ENCODE peak calls at places on chromosomes 13 and 19, in six cellular contexts. T, A, Y, D, R and M are unnamed samples.
A peak's percentile ranks its signal among the peaks of the same experiment; 100 is the strongest.

GRCh38 chr13:27745301-27745700 is 47.0 kb upstream of the GSX1 start:
- DNase-seq in T (no peak), D (no peak), R (no peak), A (no peak), Y (no peak), M (no peak)

GRCh38 chr13:104006625-104007061 is 940.4 kb upstream of the SLC10A2 start:
- DNase-seq in T (peak; percentile 28), Y (no peak), A (no peak), R (no peak), D (peak; percentile 90), M (no peak)

GRCh38 chr13:114268344-114269280 is 12.8 kb upstream of the UPF3A start:
- DNase-seq in Y (no peak), A (no peak), R (no peak), D (peak; percentile 69), T (no peak), M (no peak)

GRCh38 chr19:46076951-46077814 is 36.4 kb upstream of the IGFL4 start:
- DNase-seq in A (peak; percentile 73), Y (no peak), D (peak; percentile 75), R (peak; percentile 66), T (peak; percentile 88), M (no peak)

GRCh38 chr19:5380215-5380919 is 39.8 kb upstream of the PTPRS start:
- DNase-seq in D (no peak), Y (no peak), A (no peak), T (no peak), R (no peak), M (no peak)

GRCh38 chr13:113740661-113741060 is 18.4 kb upstream of the TMEM255B start:
- DNase-seq in Y (no peak), D (no peak), R (peak; percentile 35), T (no peak), A (no peak), M (peak; percentile 77)

GRCh38 chr19:41872775-41873647 is 4.1 kb upstream of the CD79A start:
- DNase-seq in T (peak; percentile 71), A (peak; percentile 52), Y (no peak), D (peak; percentile 60), R (peak; percentile 89), M (no peak)

GRCh38 chr19:49658566-49659442 is 6.9 kb downstream of the IRF3 start:
- DNase-seq in A (no peak), T (no peak), R (no peak), D (no peak), Y (no peak), M (no peak)

GRCh38 chr19:37975071-37975470 is 68.1 kb downstream of the SIPA1L3 start:
- DNase-seq in D (no peak), Y (no peak), A (no peak), T (no peak), R (peak; percentile 20), M (no peak)

GRCh38 chr13:91767681-91768080 is 369.3 kb downstream of the GPC5 start:
- DNase-seq in A (no peak), D (no peak), Y (no peak), T (no peak), R (no peak), M (no peak)

GRCh38 chr13:21139374-21139773 is 37.0 kb downstream of the SKA3 start:
- DNase-seq in A (no peak), R (no peak), D (no peak), T (no peak), Y (no peak), M (no peak)

GRCh38 chr19:48629599-48630288 is 7.4 kb downstream of the DBP start:
- DNase-seq in T (no peak), A (no peak), D (peak; percentile 73), R (peak; percentile 94), Y (no peak), M (peak; percentile 93)

GRCh38 chr13:33236021-33236420 is 49.5 kb downstream of the STARD13 start:
- DNase-seq in Y (no peak), T (peak; percentile 92), R (no peak), A (peak; percentile 82), D (peak; percentile 93), M (no peak)

GRCh38 chr13:112976526-112976925 is 7.5 kb downstream of the MCF2L start:
- DNase-seq in A (no peak), R (no peak), T (no peak), D (no peak), Y (no peak), M (no peak)

GRCh38 chr19:55160128-55160985 is 2.8 kb upstream of the TNNI3 start:
- DNase-seq in T (peak; percentile 85), Y (no peak), A (peak; percentile 66), R (peak; percentile 91), D (peak; percentile 51), M (no peak)

GRCh38 chr19:15683411-15683810 is 10.5 kb downstream of the CYP4F12 start:
- DNase-seq in T (no peak), R (no peak), A (no peak), Y (no peak), D (no peak), M (no peak)

GRCh38 chr13:106350208-106350607 is 185.3 kb downstream of the EFNB2 start:
- DNase-seq in T (no peak), R (no peak), Y (no peak), A (no peak), D (no peak), M (no peak)

GRCh38 chr19:19637523-19638251 is 5.8 kb downstream of the GMIP start:
- DNase-seq in D (no peak), Y (no peak), A (no peak), R (no peak), T (no peak), M (peak; percentile 92)
- TF ChIP-seq CTCF in D (no peak), Y (no peak), A (no peak), R (no peak), T (no peak), M (no peak)

DNA sequence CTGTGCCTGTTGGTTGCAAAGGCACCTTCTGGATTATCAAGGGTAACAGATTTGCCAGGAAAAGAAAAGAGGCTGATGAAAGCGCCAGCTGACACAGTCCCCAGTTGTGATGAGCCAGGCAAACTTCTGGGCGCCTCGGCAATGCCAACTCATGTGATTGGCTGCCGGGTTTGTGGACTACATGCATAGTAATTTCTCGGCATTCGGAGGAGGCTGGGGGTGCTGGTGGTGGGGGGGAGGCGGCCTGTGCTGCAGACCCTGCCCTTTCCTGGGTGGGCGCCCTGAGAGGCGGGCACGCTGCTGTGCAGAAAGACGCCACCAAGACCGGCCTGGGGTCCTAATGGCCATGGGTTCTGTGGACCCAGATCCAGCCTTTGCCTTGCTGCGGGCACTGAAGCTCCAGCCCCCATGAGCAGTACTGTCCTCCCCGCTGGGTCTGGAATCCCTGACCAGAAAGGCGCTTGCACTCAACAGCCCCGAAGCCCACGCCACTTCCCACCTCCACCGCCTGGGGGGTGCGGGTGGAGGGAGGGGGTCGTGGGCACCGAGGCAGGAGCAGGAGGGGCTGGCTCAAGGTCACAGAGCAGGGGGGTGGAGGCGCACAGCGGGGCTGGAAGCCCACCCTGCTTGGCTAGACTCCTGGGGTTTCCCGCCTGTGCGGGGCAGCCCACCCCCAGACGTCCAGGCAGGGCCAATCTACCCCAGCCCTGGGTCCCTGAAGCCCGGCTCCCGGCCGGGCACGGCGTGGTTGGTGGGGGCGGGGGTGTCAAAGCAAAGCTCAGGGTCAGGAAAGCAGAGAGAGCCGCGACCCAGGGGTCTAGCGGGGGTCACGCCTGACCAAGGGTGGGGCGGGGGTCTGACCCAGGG is 1.0 kb downstream of the DIRAS1 start:
- DNase-seq in R (no peak), A (peak; percentile 56), Y (no peak), T (peak; percentile 29), D (peak; percentile 27), M (no peak)
- TF ChIP-seq CTCF in R (no peak), A (peak; percentile 16), Y (no peak), T (no peak), D (peak; percentile 5), M (peak; percentile 37)

DNA sequence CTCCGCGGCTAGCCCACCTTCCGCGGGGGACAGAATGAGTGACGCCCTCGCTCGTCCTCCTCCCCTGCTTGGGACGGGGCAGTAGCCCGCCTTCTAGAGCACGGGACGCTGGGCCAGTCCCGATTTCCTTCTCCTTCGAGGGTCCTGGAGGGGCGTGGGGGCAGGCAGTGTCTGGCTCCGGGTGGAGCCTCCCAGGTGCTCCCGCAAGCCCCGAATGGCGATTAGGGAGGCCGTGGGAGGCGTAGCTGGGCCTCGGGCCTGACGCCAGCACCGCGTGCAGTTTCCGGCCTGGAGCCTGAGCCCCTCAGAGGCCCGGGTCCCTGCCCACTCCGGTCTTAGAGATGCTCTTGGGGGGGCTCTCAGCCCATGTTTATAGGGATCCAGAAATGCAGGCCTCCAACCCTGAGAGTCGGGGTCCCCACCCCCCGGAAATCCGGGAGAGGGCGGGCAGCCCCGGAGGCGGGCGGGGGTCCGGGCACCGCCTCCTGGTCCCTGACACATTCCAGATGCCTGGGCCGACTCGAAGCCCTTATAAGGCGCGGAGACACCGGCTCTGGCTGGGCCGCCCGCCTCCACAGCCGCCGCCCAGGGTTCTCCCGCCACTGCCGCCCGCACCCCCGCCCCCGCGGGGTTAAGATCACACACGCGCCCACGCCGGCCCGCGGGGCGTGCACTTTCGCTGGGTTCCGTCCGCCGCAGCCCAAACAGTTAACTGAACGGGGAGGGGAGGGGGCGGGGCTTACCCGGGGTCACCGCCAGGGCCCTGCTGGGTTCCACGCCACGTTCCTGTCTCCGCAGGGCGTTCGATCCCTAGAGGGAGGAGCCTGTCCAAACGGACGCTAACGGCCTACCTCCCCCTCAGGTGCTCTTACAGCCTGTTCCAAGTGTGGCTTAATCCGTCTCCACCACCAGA is 1.5 kb downstream of the MYADM start:
- DNase-seq in T (peak; percentile 89), R (peak; percentile 90), D (peak; percentile 88), Y (peak; percentile 98), A (peak; percentile 89), M (peak; percentile 94)
- TF ChIP-seq CTCF in T (peak; percentile 29), R (peak; percentile 9), D (no peak), Y (no peak), A (peak; percentile 24), M (peak; percentile 55)

GRCh38 chr13:73722120-73722519 is 412.1 kb downstream of the KLF12 start:
- DNase-seq in T (peak; percentile 67), D (peak; percentile 86), A (peak; percentile 36), Y (no peak), R (no peak), M (no peak)
- TF ChIP-seq CTCF in T (peak; percentile 42), D (no peak), A (peak; percentile 56), Y (no peak), R (no peak), M (peak; percentile 76)

DNA sequence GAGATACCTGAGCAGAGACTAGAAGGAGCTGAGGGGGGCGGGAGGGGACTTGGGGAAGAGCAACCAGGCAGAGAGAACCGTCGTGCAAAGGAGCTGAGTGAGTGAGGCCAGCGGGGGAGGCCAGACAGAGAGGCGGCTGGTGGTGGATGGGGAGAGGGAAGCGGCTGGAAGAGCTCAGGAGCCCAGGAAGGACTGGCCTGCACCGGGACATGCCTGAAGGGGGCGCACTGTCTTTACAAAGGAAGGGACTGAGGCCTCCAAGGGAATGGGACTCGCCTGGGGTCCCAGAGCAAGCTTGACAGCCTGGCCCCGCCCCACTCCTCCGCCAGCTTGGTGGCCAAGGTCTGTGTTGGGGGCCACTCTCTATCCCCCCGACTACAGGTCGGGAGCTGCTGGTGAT is 14.9 kb downstream of the ONECUT3 start:
- DNase-seq in D (no peak), T (peak; percentile 43), R (no peak), A (no peak), Y (no peak), M (no peak)
- TF ChIP-seq CTCF in D (no peak), T (peak; percentile 52), R (no peak), A (peak; percentile 18), Y (no peak), M (peak; percentile 9)